ENCODE peak calls at places on chromosome 11, in seven cellular contexts. One of them, this sample, is unnamed.

GRCh38 chr11:44711772-44712608 is 14.8 kb upstream of the TSPAN18 start:
- DNase-seq in A549: no peak
- DNase-seq in IMR-90: no peak
- DNase-seq in K562: no peak
- DNase-seq in H1: peak
- DNase-seq in SK-N-SH: peak
- DNase-seq in GM12878: no peak
- DNase-seq in this sample: no peak

GRCh38 chr11:62556872-62557631 is 10.4 kb upstream of the AHNAK start:
- DNase-seq in A549: no peak
- DNase-seq in IMR-90: peak
- DNase-seq in K562: no peak
- DNase-seq in H1: no peak
- DNase-seq in SK-N-SH: no peak
- DNase-seq in GM12878: peak
- DNase-seq in this sample: no peak

GRCh38 chr11:60378359-60378758 is at the start of gene MS4A7:
- DNase-seq in A549: no peak
- DNase-seq in IMR-90: no peak
- DNase-seq in K562: no peak
- DNase-seq in H1: no peak
- DNase-seq in SK-N-SH: no peak
- DNase-seq in GM12878: peak
- DNase-seq in this sample: no peak

GRCh38 chr11:5310423-5310822 is 8.7 kb upstream of the OR51B4 start:
- DNase-seq in A549: no peak
- DNase-seq in IMR-90: no peak
- DNase-seq in K562: no peak
- DNase-seq in H1: no peak
- DNase-seq in SK-N-SH: no peak
- DNase-seq in GM12878: no peak
- DNase-seq in this sample: no peak

GRCh38 chr11:27040302-27041115 is at the start of gene BBOX1:
- DNase-seq in A549: no peak
- DNase-seq in IMR-90: no peak
- DNase-seq in K562: no peak
- DNase-seq in H1: no peak
- DNase-seq in SK-N-SH: peak
- DNase-seq in GM12878: no peak
- DNase-seq in this sample: no peak

GRCh38 chr11:127919206-127920000 is 668.0 kb downstream of the ETS1 start:
- DNase-seq in A549: no peak
- DNase-seq in IMR-90: peak
- DNase-seq in K562: no peak
- DNase-seq in H1: no peak
- DNase-seq in SK-N-SH: no peak
- DNase-seq in GM12878: no peak
- DNase-seq in this sample: no peak

GRCh38 chr11:75028321-75029097 is 39.8 kb downstream of the NEU3 start:
- DNase-seq in A549: no peak
- DNase-seq in IMR-90: no peak
- DNase-seq in K562: no peak
- DNase-seq in H1: peak
- DNase-seq in SK-N-SH: no peak
- DNase-seq in GM12878: no peak
- DNase-seq in this sample: no peak

GRCh38 chr11:73141031-73141308 is 1.1 kb downstream of the FCHSD2 start:
- DNase-seq in A549: peak
- DNase-seq in IMR-90: no peak
- DNase-seq in K562: peak
- DNase-seq in H1: no peak
- DNase-seq in SK-N-SH: peak
- DNase-seq in GM12878: no peak
- DNase-seq in this sample: no peak

GRCh38 chr11:43825217-43825816 is 55.3 kb upstream of the ALKBH3 start:
- DNase-seq in A549: peak
- DNase-seq in IMR-90: peak
- DNase-seq in K562: peak
- DNase-seq in H1: no peak
- DNase-seq in SK-N-SH: peak
- DNase-seq in GM12878: no peak
- DNase-seq in this sample: peak

GRCh38 chr11:10540546-10540914 is 457 bp downstream of the RNF141 start:
- DNase-seq in A549: no peak
- DNase-seq in IMR-90: peak
- DNase-seq in K562: peak
- DNase-seq in H1: no peak
- DNase-seq in SK-N-SH: no peak
- DNase-seq in GM12878: no peak
- DNase-seq in this sample: peak

GRCh38 chr11:17473071-17473744 is 3.4 kb downstream of the ABCC8 start:
- DNase-seq in A549: peak
- DNase-seq in IMR-90: peak
- DNase-seq in K562: peak
- DNase-seq in H1: peak
- DNase-seq in SK-N-SH: peak
- DNase-seq in GM12878: no peak
- DNase-seq in this sample: peak

GRCh38 chr11:7520981-7521487 is 7.2 kb downstream of the PPFIBP2 start:
- DNase-seq in A549: no peak
- DNase-seq in IMR-90: no peak
- DNase-seq in K562: no peak
- DNase-seq in H1: no peak
- DNase-seq in SK-N-SH: no peak
- DNase-seq in GM12878: no peak
- DNase-seq in this sample: no peak

GRCh38 chr11:75802913-75803820 is 11.8 kb upstream of the UVRAG start:
- DNase-seq in A549: peak
- DNase-seq in IMR-90: peak
- DNase-seq in K562: peak
- DNase-seq in H1: peak
- DNase-seq in SK-N-SH: peak
- DNase-seq in GM12878: no peak
- DNase-seq in this sample: peak

GRCh38 chr11:61657566-61657965 is 22.6 kb upstream of the DAGLA start:
- DNase-seq in A549: no peak
- DNase-seq in IMR-90: no peak
- DNase-seq in K562: no peak
- DNase-seq in H1: no peak
- DNase-seq in SK-N-SH: no peak
- DNase-seq in GM12878: no peak
- DNase-seq in this sample: peak

GRCh38 chr11:33956611-33957010 is 64.7 kb upstream of the LMO2 start:
- DNase-seq in A549: no peak
- DNase-seq in IMR-90: no peak
- DNase-seq in K562: no peak
- DNase-seq in H1: no peak
- DNase-seq in SK-N-SH: no peak
- DNase-seq in GM12878: no peak
- DNase-seq in this sample: no peak

GRCh38 chr11:11988862-11989261 is 19.6 kb downstream of the DKK3 start:
- DNase-seq in A549: no peak
- DNase-seq in IMR-90: no peak
- DNase-seq in K562: no peak
- DNase-seq in H1: no peak
- DNase-seq in SK-N-SH: no peak
- DNase-seq in GM12878: no peak
- DNase-seq in this sample: peak

GRCh38 chr11:29482510-29482909 is 534.3 kb downstream of the KCNA4 start:
- DNase-seq in A549: no peak
- DNase-seq in IMR-90: no peak
- DNase-seq in K562: no peak
- DNase-seq in H1: no peak
- DNase-seq in SK-N-SH: no peak
- DNase-seq in GM12878: no peak
- DNase-seq in this sample: no peak

GRCh38 chr11:131624526-131624925 is 254.1 kb downstream of the NTM start:
- DNase-seq in A549: no peak
- DNase-seq in IMR-90: peak
- DNase-seq in K562: no peak
- DNase-seq in H1: no peak
- DNase-seq in SK-N-SH: no peak
- DNase-seq in GM12878: no peak
- DNase-seq in this sample: no peak

GRCh38 chr11:108886608-108887007 is 221.7 kb downstream of the DDX10 start:
- DNase-seq in A549: no peak
- DNase-seq in IMR-90: peak
- DNase-seq in K562: no peak
- DNase-seq in H1: no peak
- DNase-seq in SK-N-SH: no peak
- DNase-seq in GM12878: no peak
- DNase-seq in this sample: no peak

GRCh38 chr11:100639140-100639539 is 47.9 kb upstream of the ARHGAP42 start:
- DNase-seq in A549: no peak
- DNase-seq in IMR-90: peak
- DNase-seq in K562: no peak
- DNase-seq in H1: no peak
- DNase-seq in SK-N-SH: no peak
- DNase-seq in GM12878: no peak
- DNase-seq in this sample: no peak

GRCh38 chr11:112705148-112705547 is 256.1 kb upstream of the NCAM1 start:
- DNase-seq in A549: no peak
- DNase-seq in IMR-90: no peak
- DNase-seq in K562: no peak
- DNase-seq in H1: no peak
- DNase-seq in SK-N-SH: no peak
- DNase-seq in GM12878: no peak
- DNase-seq in this sample: no peak

GRCh38 chr11:25377466-25377865 is 880.6 kb downstream of the LUZP2 start:
- DNase-seq in A549: no peak
- DNase-seq in IMR-90: no peak
- DNase-seq in K562: no peak
- DNase-seq in H1: no peak
- DNase-seq in SK-N-SH: no peak
- DNase-seq in GM12878: no peak
- DNase-seq in this sample: no peak

GRCh38 chr11:44811841-44812448 is 85.2 kb downstream of the TSPAN18 start:
- DNase-seq in A549: no peak
- DNase-seq in IMR-90: no peak
- DNase-seq in K562: no peak
- DNase-seq in H1: no peak
- DNase-seq in SK-N-SH: no peak
- DNase-seq in GM12878: no peak
- DNase-seq in this sample: no peak

DNA sequence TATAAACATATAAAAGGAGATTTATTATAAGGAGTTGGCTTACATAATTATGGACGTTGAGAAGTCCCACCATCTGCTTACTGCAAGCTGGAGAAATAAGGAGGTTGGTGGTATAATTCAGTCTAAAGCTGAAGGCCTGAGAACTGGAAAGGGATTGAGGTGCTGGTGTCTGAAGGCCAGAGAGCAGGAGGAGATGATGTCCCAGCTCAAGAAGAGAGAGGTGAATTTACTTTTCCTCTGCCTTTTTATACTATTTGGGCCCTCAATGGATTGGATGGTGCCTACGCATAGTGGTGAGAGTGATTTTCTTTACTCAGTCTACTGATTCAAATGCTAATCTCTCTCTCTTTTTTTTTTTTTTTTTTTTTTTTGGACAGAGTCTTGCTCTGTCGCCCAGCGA is 1.3 kb upstream of the ZNF202 start:
- DNase-seq in A549: no peak
- DNase-seq in IMR-90: no peak
- DNase-seq in K562: no peak
- DNase-seq in H1: no peak
- DNase-seq in SK-N-SH: no peak
- DNase-seq in GM12878: no peak
- DNase-seq in this sample: no peak
- TF ChIP-seq RFX5 in A549: no peak
- TF ChIP-seq RFX5 in IMR-90: no peak
- TF ChIP-seq RFX5 in K562: no peak
- TF ChIP-seq RFX5 in H1: no peak
- TF ChIP-seq RFX5 in SK-N-SH: no peak
- TF ChIP-seq RFX5 in GM12878: no peak
- TF ChIP-seq RFX5 in this sample: no peak

GRCh38 chr11:78656327-78656726 is 81.7 kb upstream of the NARS2 start:
- DNase-seq in A549: no peak
- DNase-seq in IMR-90: no peak
- DNase-seq in K562: no peak
- DNase-seq in H1: peak
- DNase-seq in SK-N-SH: no peak
- DNase-seq in GM12878: no peak
- DNase-seq in this sample: no peak
- TF ChIP-seq RFX5 in A549: no peak
- TF ChIP-seq RFX5 in IMR-90: no peak
- TF ChIP-seq RFX5 in K562: no peak
- TF ChIP-seq RFX5 in H1: no peak
- TF ChIP-seq RFX5 in SK-N-SH: no peak
- TF ChIP-seq RFX5 in GM12878: no peak
- TF ChIP-seq RFX5 in this sample: no peak

DNA sequence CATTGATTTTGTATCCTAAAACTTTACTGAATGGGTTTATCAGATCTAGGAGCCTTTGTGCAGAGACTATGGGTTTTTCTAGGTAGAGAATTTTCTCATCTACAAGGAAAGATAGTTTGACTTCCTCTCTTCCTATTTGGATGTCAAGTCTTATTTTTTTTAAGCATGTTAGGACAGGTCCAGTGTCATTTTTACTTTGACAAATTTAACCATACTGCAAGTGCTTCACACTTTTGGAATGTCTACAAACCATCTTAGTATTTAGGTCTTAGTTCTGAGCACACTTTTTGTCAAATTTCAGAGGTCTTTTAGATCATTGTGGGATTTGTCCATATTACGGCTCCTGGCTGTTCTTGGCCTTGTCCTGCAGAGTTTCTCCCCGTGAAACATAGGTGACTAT is 715.2 kb upstream of the RAG2 start:
- DNase-seq in A549: no peak
- DNase-seq in IMR-90: no peak
- DNase-seq in K562: no peak
- DNase-seq in H1: no peak
- DNase-seq in SK-N-SH: no peak
- DNase-seq in GM12878: no peak
- DNase-seq in this sample: no peak
- TF ChIP-seq RFX5 in A549: no peak
- TF ChIP-seq RFX5 in IMR-90: no peak
- TF ChIP-seq RFX5 in K562: no peak
- TF ChIP-seq RFX5 in H1: no peak
- TF ChIP-seq RFX5 in SK-N-SH: no peak
- TF ChIP-seq RFX5 in GM12878: no peak
- TF ChIP-seq RFX5 in this sample: no peak

DNA sequence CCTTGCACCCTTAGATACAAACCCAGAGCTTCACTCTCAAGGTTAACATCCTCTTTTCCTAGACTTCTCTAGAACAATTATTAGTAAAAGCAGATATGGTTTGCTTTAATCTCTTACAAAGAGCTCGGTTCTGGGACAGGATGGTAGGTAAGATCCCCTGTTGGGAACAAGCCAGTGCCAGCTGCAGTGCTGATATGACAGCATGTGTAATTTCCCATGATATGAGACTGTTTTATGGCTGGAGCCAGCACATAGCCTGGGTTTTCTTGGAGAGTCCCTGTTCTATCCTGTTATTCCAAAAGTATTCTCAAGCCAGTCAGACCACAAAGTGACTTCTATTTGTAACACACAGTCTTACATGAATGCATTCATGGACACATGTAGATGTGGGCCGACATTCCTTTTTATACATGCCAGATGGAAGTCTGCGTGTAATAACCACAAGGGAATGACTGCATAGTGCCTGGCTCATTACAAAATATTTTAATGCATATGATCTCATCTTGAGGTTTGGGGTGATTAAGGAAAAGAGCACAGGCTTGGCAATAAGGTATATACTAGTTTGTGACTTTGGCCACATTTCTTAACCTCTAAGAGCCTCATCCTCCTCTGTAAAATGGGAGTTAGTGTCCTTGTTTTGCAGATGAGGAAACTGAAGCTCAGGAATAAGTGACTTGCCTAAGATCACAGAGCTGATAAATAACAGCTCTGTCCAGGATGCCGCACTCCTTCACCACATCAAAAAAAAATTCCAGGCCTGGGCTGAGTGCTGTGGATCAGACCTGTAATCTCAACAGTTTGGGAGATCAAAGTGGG is 21.8 kb downstream of the CLMP start:
- DNase-seq in A549: no peak
- DNase-seq in IMR-90: peak
- DNase-seq in K562: no peak
- DNase-seq in H1: no peak
- DNase-seq in SK-N-SH: no peak
- DNase-seq in GM12878: no peak
- DNase-seq in this sample: no peak
- TF ChIP-seq RFX5 in A549: no peak
- TF ChIP-seq RFX5 in IMR-90: no peak
- TF ChIP-seq RFX5 in K562: no peak
- TF ChIP-seq RFX5 in H1: no peak
- TF ChIP-seq RFX5 in SK-N-SH: no peak
- TF ChIP-seq RFX5 in GM12878: no peak
- TF ChIP-seq RFX5 in this sample: no peak